ENCODE peak calls at places on chromosomes 6 and 20, in five cellular contexts. One of them, this sample, is unnamed. For H3K4me1, the result is how much of the 10 kb centered on the place peaks cover.

GRCh38 chr6:165624871-165625639 is 38.0 kb downstream of the PDE10A start:
- DNase-seq in transverse colon: no peak
- DNase-seq in ovary: no peak
- DNase-seq in uterus: no peak
- DNase-seq in HCT116: no peak
- DNase-seq in this sample: no peak

GRCh38 chr6:22145294-22145693 is 151.5 kb downstream of the PRL start:
- DNase-seq in ovary: no peak
- DNase-seq in uterus: no peak
- DNase-seq in transverse colon: no peak
- DNase-seq in HCT116: no peak
- DNase-seq in this sample: no peak

GRCh38 chr20:23501926-23502325 is 11.0 kb downstream of the CST8 start:
- DNase-seq in uterus: no peak
- DNase-seq in transverse colon: no peak
- DNase-seq in ovary: no peak
- DNase-seq in HCT116: no peak
- DNase-seq in this sample: no peak

GRCh38 chr6:106450645-106451044 is 90.1 kb downstream of the CRYBG1 start:
- DNase-seq in HCT116: no peak
- DNase-seq in ovary: no peak
- DNase-seq in transverse colon: no peak
- DNase-seq in uterus: no peak
- DNase-seq in this sample: no peak

GRCh38 chr6:23140879-23141278 is 571.5 kb downstream of the HDGFL1 start:
- DNase-seq in HCT116: no peak
- DNase-seq in transverse colon: no peak
- DNase-seq in ovary: no peak
- DNase-seq in uterus: no peak
- DNase-seq in this sample: no peak

GRCh38 chr6:16361861-16362260 is 123.5 kb downstream of the GMPR start:
- DNase-seq in ovary: no peak
- DNase-seq in uterus: peak
- DNase-seq in HCT116: no peak
- DNase-seq in transverse colon: no peak
- DNase-seq in this sample: peak

GRCh38 chr6:163948250-163948649 is 533.7 kb downstream of the QKI start:
- DNase-seq in uterus: no peak
- DNase-seq in HCT116: no peak
- DNase-seq in ovary: no peak
- DNase-seq in transverse colon: no peak
- DNase-seq in this sample: no peak

GRCh38 chr6:76250666-76251065 is 178.2 kb upstream of the IMPG1 start:
- DNase-seq in uterus: no peak
- DNase-seq in HCT116: no peak
- DNase-seq in ovary: no peak
- DNase-seq in transverse colon: no peak
- DNase-seq in this sample: no peak

GRCh38 chr6:105014448-105014847 is 57.5 kb downstream of the LIN28B start:
- DNase-seq in transverse colon: no peak
- DNase-seq in uterus: no peak
- DNase-seq in HCT116: no peak
- DNase-seq in ovary: no peak
- DNase-seq in this sample: no peak

GRCh38 chr6:22078288-22078687 is 218.5 kb downstream of the PRL start:
- DNase-seq in ovary: no peak
- DNase-seq in transverse colon: no peak
- DNase-seq in HCT116: no peak
- DNase-seq in uterus: no peak
- DNase-seq in this sample: no peak

GRCh38 chr6:97316982-97317381 is 34.0 kb upstream of the MMS22L start:
- DNase-seq in transverse colon: no peak
- DNase-seq in HCT116: no peak
- DNase-seq in uterus: no peak
- DNase-seq in ovary: no peak
- DNase-seq in this sample: no peak

GRCh38 chr6:26421259-26422144 is 18.8 kb upstream of the BTN3A3 start:
- DNase-seq in HCT116: peak
- DNase-seq in uterus: peak
- DNase-seq in transverse colon: peak
- DNase-seq in ovary: peak
- DNase-seq in this sample: peak

GRCh38 chr20:44965651-44966029 is 672 bp upstream of the STK4 start:
- DNase-seq in HCT116: no peak
- DNase-seq in transverse colon: no peak
- DNase-seq in uterus: no peak
- DNase-seq in ovary: no peak
- DNase-seq in this sample: no peak

GRCh38 chr6:145561095-145561820 is 174.1 kb downstream of the EPM2A start:
- DNase-seq in uterus: no peak
- DNase-seq in transverse colon: no peak
- DNase-seq in HCT116: peak
- DNase-seq in ovary: no peak
- DNase-seq in this sample: no peak

GRCh38 chr6:57278570-57278969 is 38.9 kb upstream of the PRIM2 start:
- DNase-seq in transverse colon: no peak
- DNase-seq in ovary: no peak
- DNase-seq in HCT116: no peak
- DNase-seq in uterus: no peak
- DNase-seq in this sample: no peak

GRCh38 chr6:109772961-109773431 is 81.9 kb downstream of the FIG4 start:
- DNase-seq in transverse colon: no peak
- DNase-seq in ovary: no peak
- DNase-seq in HCT116: no peak
- DNase-seq in uterus: no peak
- DNase-seq in this sample: no peak

GRCh38 chr20:53570446-53571276 is 23.0 kb downstream of the ZNF217 start:
- DNase-seq in uterus: no peak
- DNase-seq in HCT116: no peak
- DNase-seq in ovary: no peak
- DNase-seq in transverse colon: no peak
- DNase-seq in this sample: peak

GRCh38 chr6:23396934-23397333 is 729.1 kb upstream of the NRSN1 start:
- DNase-seq in HCT116: no peak
- DNase-seq in ovary: no peak
- DNase-seq in uterus: no peak
- DNase-seq in transverse colon: no peak
- DNase-seq in this sample: no peak

GRCh38 chr6:20810732-20811111 is 276.5 kb downstream of the CDKAL1 start:
- DNase-seq in transverse colon: no peak
- DNase-seq in uterus: no peak
- DNase-seq in HCT116: no peak
- DNase-seq in ovary: no peak
- DNase-seq in this sample: no peak

GRCh38 chr6:14871196-14871595 is 374.7 kb upstream of the JARID2 start:
- DNase-seq in ovary: no peak
- DNase-seq in uterus: no peak
- DNase-seq in transverse colon: no peak
- DNase-seq in HCT116: no peak
- DNase-seq in this sample: no peak

GRCh38 chr6:9521152-9521530 is 893.7 kb downstream of the TFAP2A start:
- DNase-seq in uterus: no peak
- DNase-seq in transverse colon: no peak
- DNase-seq in HCT116: no peak
- DNase-seq in ovary: no peak
- DNase-seq in this sample: no peak

GRCh38 chr20:17421493-17421892 is 109.7 kb downstream of the BFSP1 start:
- DNase-seq in ovary: no peak
- DNase-seq in uterus: no peak
- DNase-seq in HCT116: no peak
- DNase-seq in transverse colon: no peak
- DNase-seq in this sample: no peak

GRCh38 chr20:47350181-47350550 is 6.3 kb downstream of the ZMYND8 start:
- DNase-seq in uterus: no peak
- DNase-seq in ovary: no peak
- DNase-seq in HCT116: no peak
- DNase-seq in transverse colon: no peak
- DNase-seq in this sample: no peak

GRCh38 chr20:47348539-47349142 is 7.9 kb downstream of the ZMYND8 start:
- DNase-seq in HCT116: no peak
- DNase-seq in ovary: no peak
- DNase-seq in uterus: no peak
- DNase-seq in transverse colon: no peak
- DNase-seq in this sample: no peak

GRCh38 chr20:47350691-47351545 is 5.6 kb downstream of the ZMYND8 start:
- DNase-seq in uterus: no peak
- DNase-seq in HCT116: no peak
- DNase-seq in ovary: no peak
- DNase-seq in transverse colon: no peak
- DNase-seq in this sample: no peak

GRCh38 chr20:47347661-47348462 is 8.6 kb downstream of the ZMYND8 start:
- DNase-seq in transverse colon: no peak
- DNase-seq in HCT116: no peak
- DNase-seq in uterus: no peak
- DNase-seq in ovary: no peak
- DNase-seq in this sample: no peak

DNA sequence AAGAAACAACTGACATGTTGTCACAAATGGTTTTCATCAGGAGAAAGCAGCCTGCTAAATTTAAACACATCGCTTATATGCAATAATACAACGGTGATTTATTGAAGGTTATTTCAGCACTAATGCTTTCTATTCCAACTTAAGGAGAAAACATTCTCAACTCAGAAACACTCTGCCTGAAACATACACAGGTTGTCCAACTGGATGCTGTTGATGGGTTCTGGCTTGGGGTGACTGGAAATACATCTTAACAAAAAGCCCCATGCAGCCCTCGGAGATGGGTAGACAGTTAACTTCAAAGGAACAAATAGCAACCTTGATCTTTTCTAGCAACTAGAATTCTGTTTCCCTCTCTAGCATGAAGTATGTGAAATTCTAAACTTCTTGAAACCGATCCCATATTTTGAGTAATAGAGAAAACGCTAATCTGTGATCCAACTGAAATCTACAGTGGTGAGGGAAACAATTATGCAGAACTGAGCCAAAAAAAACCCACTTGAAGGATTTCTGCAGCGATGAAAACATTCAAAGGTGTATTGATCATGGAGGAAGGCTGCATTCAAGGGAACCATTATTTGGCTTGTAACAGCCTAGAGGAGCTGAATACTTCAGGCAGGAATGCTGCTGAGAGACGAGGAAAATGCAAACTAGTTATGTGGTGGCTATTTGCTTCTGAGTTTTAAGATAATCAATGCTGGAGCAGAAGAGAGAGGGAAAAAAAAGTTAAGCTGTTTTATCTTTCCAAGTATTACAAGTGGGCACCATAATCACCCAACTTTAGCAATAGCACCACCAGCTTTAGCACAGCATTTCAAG is 6.9 kb downstream of the ZMYND8 start:
- DNase-seq in transverse colon: no peak
- DNase-seq in ovary: no peak
- DNase-seq in HCT116: no peak
- DNase-seq in uterus: no peak
- DNase-seq in this sample: no peak
- TF ChIP-seq POLR2A in transverse colon: no peak
- TF ChIP-seq POLR2A in ovary: no peak
- TF ChIP-seq POLR2A in HCT116: no peak
- TF ChIP-seq POLR2A in uterus: no peak
- TF ChIP-seq POLR2A in this sample: no peak

DNA sequence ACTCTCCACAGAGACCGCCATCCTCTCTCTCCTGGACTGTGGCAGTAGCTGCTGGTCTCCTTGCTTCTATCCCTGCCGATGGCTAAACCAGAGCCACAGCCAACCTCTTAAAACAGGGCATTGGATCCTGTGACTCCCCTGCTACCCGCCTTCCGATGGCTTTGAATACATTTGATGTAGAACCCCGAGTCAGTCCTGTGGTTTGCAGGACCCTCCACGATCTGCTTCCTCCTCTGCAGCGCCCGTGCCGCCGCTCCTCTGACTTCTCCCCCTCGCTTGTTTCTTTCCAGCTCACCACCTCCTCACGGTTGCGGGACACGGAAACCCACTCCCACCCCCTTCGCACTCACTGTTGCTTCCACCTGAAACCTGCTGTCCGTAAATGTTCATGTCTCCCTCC is 68.0 kb downstream of the GFOD1 start:
- DNase-seq in ovary: no peak
- DNase-seq in uterus: no peak
- DNase-seq in transverse colon: no peak
- DNase-seq in HCT116: no peak
- DNase-seq in this sample: no peak
- H3K4me1 ChIP-seq in ovary: under half
- H3K4me1 ChIP-seq in uterus: under half
- H3K4me1 ChIP-seq in transverse colon: under half
- H3K4me1 ChIP-seq in HCT116: under half
- H3K4me1 ChIP-seq in this sample: under half

GRCh38 chr20:60071965-60072364 is 113.7 kb downstream of the CDH26 start:
- DNase-seq in ovary: no peak
- DNase-seq in transverse colon: no peak
- DNase-seq in HCT116: no peak
- DNase-seq in uterus: no peak
- DNase-seq in this sample: no peak

GRCh38 chr20:60073504-60073903 is 115.3 kb downstream of the CDH26 start:
- DNase-seq in transverse colon: no peak
- DNase-seq in HCT116: no peak
- DNase-seq in uterus: no peak
- DNase-seq in ovary: no peak
- DNase-seq in this sample: no peak

GRCh38 chr20:60070791-60071190 is 112.6 kb downstream of the CDH26 start:
- DNase-seq in ovary: no peak
- DNase-seq in HCT116: no peak
- DNase-seq in transverse colon: no peak
- DNase-seq in uterus: no peak
- DNase-seq in this sample: peak

GRCh38 chr20:60074276-60074675 is 116.1 kb downstream of the CDH26 start:
- DNase-seq in ovary: no peak
- DNase-seq in uterus: no peak
- DNase-seq in transverse colon: no peak
- DNase-seq in HCT116: no peak
- DNase-seq in this sample: peak

GRCh38 chr20:60073086-60073485 is 114.9 kb downstream of the CDH26 start:
- DNase-seq in ovary: no peak
- DNase-seq in uterus: no peak
- DNase-seq in transverse colon: no peak
- DNase-seq in HCT116: no peak
- DNase-seq in this sample: no peak
- TF ChIP-seq POLR2A in ovary: no peak
- TF ChIP-seq POLR2A in uterus: no peak
- TF ChIP-seq POLR2A in transverse colon: no peak
- TF ChIP-seq POLR2A in HCT116: no peak
- TF ChIP-seq POLR2A in this sample: no peak

DNA sequence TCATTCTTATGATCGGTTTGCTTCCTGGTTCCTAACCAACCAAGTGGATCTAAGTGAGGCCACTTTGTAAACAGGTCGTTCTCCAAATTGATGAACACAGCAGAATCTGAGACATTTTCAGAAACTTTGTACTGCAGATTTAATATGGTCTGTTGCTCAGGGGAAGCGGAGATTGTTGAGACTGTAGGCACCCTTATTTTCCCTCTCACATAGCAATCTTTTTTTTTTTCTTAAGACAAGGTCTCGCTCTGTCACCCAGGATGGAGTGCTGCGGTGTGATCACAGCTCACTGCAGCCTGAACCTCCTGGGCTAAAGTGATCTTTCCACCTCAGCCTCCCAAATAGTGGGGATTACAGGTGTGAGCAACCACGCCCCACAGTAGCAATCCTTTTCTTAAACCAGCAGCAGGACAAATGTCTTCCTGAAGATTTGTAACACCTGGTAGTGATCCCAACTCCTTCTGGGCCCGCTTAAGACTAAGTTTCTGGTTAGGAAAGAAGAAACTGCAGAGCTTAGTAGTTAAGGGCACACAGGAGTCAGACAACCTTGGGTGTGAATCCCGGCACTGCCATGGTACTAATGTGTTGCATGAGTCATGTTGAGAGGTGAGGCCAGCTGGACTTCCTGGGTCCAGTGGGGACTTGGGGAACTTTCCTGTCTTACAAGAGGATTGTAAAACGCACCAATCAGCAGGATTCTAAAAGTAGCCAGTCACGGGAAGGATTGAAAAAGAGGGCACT is 48.4 kb upstream of the EZR start:
- DNase-seq in HCT116: peak
- DNase-seq in transverse colon: peak
- DNase-seq in uterus: no peak
- DNase-seq in ovary: no peak
- DNase-seq in this sample: no peak
- H3K4me1 ChIP-seq in HCT116: half or more
- H3K4me1 ChIP-seq in transverse colon: under half
- H3K4me1 ChIP-seq in uterus: under half
- H3K4me1 ChIP-seq in ovary: under half
- H3K4me1 ChIP-seq in this sample: under half